ENCODE peak calls at places on chromosomes 2 and 18, in eight cellular contexts. G is A549, X is kidney epithelial cell, U is epithelial cell of esophagus, P is fibroblast of pulmonary artery, F is tibial nerve, B is fibroblast of the aortic adventitia, T is cardiac muscle cell. D is an unnamed sample.

GRCh38 chr2:179861027-179861776 is at the start of gene ZNF385B:
- DNase-seq in G (no peak), X (no peak), U (peak), P (peak), F (no peak), B (peak), T (peak), D (no peak)

GRCh38 chr2:180238729-180239128 is 231.6 kb upstream of the CWC22 start:
- DNase-seq in G (no peak), X (no peak), U (no peak), P (no peak), F (no peak), B (no peak), T (no peak), D (no peak)

GRCh38 chr2:30293303-30293912 is 62.1 kb downstream of the LBH start:
- DNase-seq in G (peak), X (peak), U (peak), P (peak), F (no peak), B (peak), T (peak), D (peak)

GRCh38 chr2:205768341-205768740 is 86.0 kb downstream of the NRP2 start:
- DNase-seq in G (no peak), X (no peak), U (no peak), P (no peak), F (no peak), B (no peak), T (peak), D (peak)

GRCh38 chr18:65610939-65611338 is 139.9 kb upstream of the CDH7 start:
- DNase-seq in G (no peak), X (no peak), U (no peak), P (no peak), F (no peak), B (no peak), T (no peak), D (no peak)

GRCh38 chr2:9771481-9772017 is 71.7 kb upstream of the TAF1B start:
- DNase-seq in G (peak), X (peak), U (no peak), P (peak), F (peak), B (peak), T (no peak), D (peak)

GRCh38 chr2:31383471-31384153 is 30.9 kb downstream of the XDH start:
- DNase-seq in G (no peak), X (no peak), U (peak), P (peak), F (no peak), B (peak), T (no peak), D (peak)

GRCh38 chr18:23105581-23106219 is 29.6 kb upstream of the CABLES1 start:
- DNase-seq in G (no peak), X (no peak), U (peak), P (no peak), F (no peak), B (no peak), T (no peak), D (no peak)

GRCh38 chr2:196315388-196316049 is 144.1 kb upstream of the STK17B start:
- DNase-seq in G (peak), X (no peak), U (peak), P (peak), F (no peak), B (no peak), T (no peak), D (no peak)

GRCh38 chr2:11482473-11483031 is 16.6 kb upstream of the E2F6 start:
- DNase-seq in G (no peak), X (no peak), U (no peak), P (no peak), F (no peak), B (no peak), T (peak), D (no peak)

GRCh38 chr2:239805043-239805329 is 220.2 kb downstream of the NDUFA10 start:
- DNase-seq in G (no peak), X (no peak), U (no peak), P (no peak), F (no peak), B (no peak), T (no peak), D (no peak)

DNA sequence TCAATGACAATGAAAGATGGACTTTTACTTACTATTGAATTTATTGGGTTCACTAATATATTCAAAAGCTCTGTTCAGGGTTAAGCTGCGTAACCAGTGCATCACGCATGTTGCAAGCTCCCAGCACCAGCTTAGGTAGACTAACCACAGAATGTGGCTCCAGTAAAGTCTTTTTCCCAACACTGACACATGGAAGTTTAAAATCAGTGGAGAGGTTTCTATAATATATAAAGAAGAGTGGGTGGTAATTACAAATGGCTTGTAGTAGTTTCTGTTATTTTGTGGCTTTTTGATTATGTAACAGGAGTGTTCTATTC is 1.9 kb downstream of the PLCL1 start:
- DNase-seq in G (no peak), X (no peak), U (peak), P (no peak), F (no peak), B (peak), T (no peak), D (no peak)
- H3K4me3 ChIP-seq in G (no peak), X (no peak), U (no peak), P (peak), F (no peak), B (peak), T (peak), D (no peak)

DNA sequence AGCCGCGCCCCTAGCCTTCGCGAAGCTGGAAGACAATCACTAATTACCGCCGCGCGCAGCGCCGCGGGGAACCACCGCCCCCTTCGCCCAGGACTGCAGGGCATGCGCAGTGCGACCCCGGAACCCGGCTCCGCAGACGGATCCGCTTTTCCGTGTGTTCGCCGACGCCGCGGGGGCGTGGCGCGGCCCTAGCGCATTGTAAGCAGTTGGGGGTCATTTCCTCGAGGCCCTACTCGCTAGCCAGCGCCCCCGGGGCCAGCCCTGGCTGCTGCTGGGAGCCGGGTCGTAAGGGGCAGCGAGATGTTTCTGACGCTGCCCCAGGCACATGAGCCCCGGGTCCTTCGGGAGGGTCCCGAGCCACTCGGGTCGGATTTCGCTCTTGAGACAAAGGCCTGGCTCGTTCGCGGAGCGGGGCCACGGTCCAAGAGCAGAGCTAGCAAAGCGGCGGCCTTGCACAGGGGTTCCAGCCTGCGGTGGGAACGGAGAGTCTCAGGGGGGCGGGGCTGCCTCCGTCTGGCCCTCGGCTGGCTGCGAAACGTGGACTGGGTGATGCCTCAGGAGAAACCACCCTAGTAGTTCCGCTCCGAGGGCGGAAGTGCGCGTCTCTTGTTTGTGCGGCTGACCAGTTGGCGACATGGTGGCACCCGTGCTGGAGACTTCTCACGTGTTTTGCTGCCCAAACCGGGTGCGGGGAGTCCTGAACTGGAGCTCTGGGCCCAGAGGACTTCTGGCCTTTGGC is at the start of the genes ELP2 and SLC39A6:
- DNase-seq in G (peak), X (peak), U (peak), P (peak), F (peak), B (peak), T (peak), D (peak)
- TF ChIP-seq CTCF in G (no peak), X (no peak), U (no peak), P (no peak), F (peak), B (no peak), T (no peak), D (no peak)

GRCh38 chr2:85819811-85820510 is 66.2 kb downstream of the ATOH8 start:
- DNase-seq in G (no peak), X (no peak), U (no peak), P (no peak), F (no peak), B (no peak), T (no peak), D (no peak)
- H3K4me3 ChIP-seq in G (no peak), X (no peak), U (no peak), P (no peak), F (no peak), B (no peak), T (no peak), D (no peak)

GRCh38 chr2:219001577-219002394 is 8.6 kb upstream of the CRYBA2 start:
- DNase-seq in G (no peak), X (no peak), U (peak), P (no peak), F (no peak), B (no peak), T (no peak), D (no peak)

GRCh38 chr2:219003979-219004378 is 10.8 kb upstream of the CRYBA2 start:
- DNase-seq in G (no peak), X (no peak), U (no peak), P (no peak), F (no peak), B (no peak), T (no peak), D (no peak)

GRCh38 chr2:219002395-219003266 is 9.4 kb upstream of the CRYBA2 start:
- DNase-seq in G (peak), X (no peak), U (peak), P (peak), F (no peak), B (no peak), T (peak), D (peak)

GRCh38 chr2:219001100-219001576 is 7.9 kb upstream of the CRYBA2 start:
- DNase-seq in G (no peak), X (no peak), U (no peak), P (no peak), F (no peak), B (no peak), T (no peak), D (no peak)

DNA sequence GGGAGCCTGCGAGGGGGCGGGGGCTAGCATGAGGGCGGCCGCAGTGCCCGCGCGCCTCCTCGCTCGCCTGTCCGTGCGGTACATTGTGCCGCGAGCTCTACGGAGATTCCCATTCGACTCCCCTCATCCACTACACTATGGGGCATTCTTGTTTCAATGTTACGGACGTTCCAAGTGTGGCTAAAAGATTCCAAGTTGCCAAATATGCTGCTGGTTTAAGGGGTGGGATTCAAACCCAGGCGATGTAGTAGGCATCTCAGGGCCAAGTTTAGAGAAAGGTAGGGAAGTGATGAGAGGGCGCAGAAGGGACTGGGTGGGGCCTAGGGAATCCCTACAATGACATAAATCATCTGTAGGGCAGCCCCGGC is 10.0 kb upstream of the CRYBA2 start:
- DNase-seq in G (no peak), X (no peak), U (no peak), P (no peak), F (no peak), B (no peak), T (no peak), D (no peak)
- TF ChIP-seq CTCF in G (no peak), X (no peak), U (no peak), P (no peak), F (no peak), B (no peak), T (no peak), D (peak)

DNA sequence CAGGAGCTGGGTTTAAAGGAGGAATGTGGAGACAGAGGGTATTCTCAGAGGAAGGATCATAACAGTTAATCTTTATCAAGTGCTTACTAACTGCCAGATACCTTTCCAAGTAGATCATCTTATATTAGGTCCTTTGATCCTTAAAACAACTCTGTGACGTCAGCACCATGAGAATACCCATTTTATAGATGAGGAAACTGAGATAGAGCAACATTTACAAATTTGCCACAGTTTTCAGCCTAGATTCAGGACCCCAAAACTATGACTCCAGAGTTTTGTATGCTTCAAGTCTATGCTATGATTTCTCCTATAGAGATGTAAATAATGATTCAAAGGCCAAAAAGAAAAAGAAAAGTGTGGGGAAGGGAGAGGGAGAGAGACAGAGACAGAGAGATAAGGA is 2.9 kb downstream of the RFTN2 start:
- DNase-seq in G (no peak), X (no peak), U (no peak), P (no peak), F (no peak), B (no peak), T (no peak), D (no peak)
- H3K4me3 ChIP-seq in G (no peak), X (no peak), U (no peak), P (no peak), F (no peak), B (no peak), T (no peak), D (no peak)

GRCh38 chr2:125296742-125297141 is 1271.7 kb downstream of the CNTNAP5 start:
- DNase-seq in G (no peak), X (no peak), U (no peak), P (no peak), F (no peak), B (no peak), T (no peak), D (no peak)
- TF ChIP-seq CTCF in G (no peak), X (no peak), U (no peak), P (no peak), F (no peak), B (no peak), T (no peak), D (no peak)

GRCh38 chr2:115484483-115484882 is 1042.0 kb downstream of the DPP10 start:
- DNase-seq in G (no peak), X (peak), U (no peak), P (no peak), F (no peak), B (no peak), T (no peak), D (no peak)

GRCh38 chr2:115483631-115484030 is 1041.2 kb downstream of the DPP10 start:
- DNase-seq in G (no peak), X (no peak), U (no peak), P (no peak), F (no peak), B (no peak), T (no peak), D (no peak)

GRCh38 chr2:115481842-115482241 is 1039.4 kb downstream of the DPP10 start:
- DNase-seq in G (no peak), X (no peak), U (no peak), P (no peak), F (no peak), B (no peak), T (no peak), D (no peak)

GRCh38 chr2:115484983-115485382 is 1042.5 kb downstream of the DPP10 start:
- DNase-seq in G (no peak), X (no peak), U (no peak), P (no peak), F (no peak), B (no peak), T (no peak), D (no peak)
- H3K4me3 ChIP-seq in G (no peak), X (no peak), U (no peak), P (no peak), F (no peak), B (no peak), T (no peak), D (no peak)

D was measured in fibroblast of villous mesenchyme.